ENCODE peak calls at places on chromosome X, in nine cellular contexts. One of them, this sample, is unnamed.

GRCh38 chrX:13357925-13358324 is 38.1 kb upstream of the ATXN3L start:
- DNase-seq in ELR: no peak
- DNase-seq in LHCN-M2: peak
- DNase-seq in H7: no peak
- DNase-seq in T-helper 1 cell: no peak
- DNase-seq in endothelial cell: no peak
- DNase-seq in endothelial cell of umbilical vein: peak
- DNase-seq in neural crest cell: no peak
- DNase-seq in GM13976: no peak
- DNase-seq in this sample: no peak

GRCh38 chrX:43958529-43958928 is 14.7 kb downstream of the NDP start:
- DNase-seq in ELR: peak
- DNase-seq in LHCN-M2: peak
- DNase-seq in H7: peak
- DNase-seq in T-helper 1 cell: no peak
- DNase-seq in endothelial cell: peak
- DNase-seq in endothelial cell of umbilical vein: peak
- DNase-seq in neural crest cell: peak
- DNase-seq in GM13976: peak
- DNase-seq in this sample: peak

GRCh38 chrX:21656587-21657317 is 1.4 kb downstream of the KLHL34 start:
- DNase-seq in ELR: no peak
- DNase-seq in LHCN-M2: no peak
- DNase-seq in H7: peak
- DNase-seq in T-helper 1 cell: no peak
- DNase-seq in endothelial cell: no peak
- DNase-seq in endothelial cell of umbilical vein: no peak
- DNase-seq in neural crest cell: no peak
- DNase-seq in GM13976: no peak
- DNase-seq in this sample: no peak

GRCh38 chrX:39492495-39493162 is 605.1 kb downstream of the BCOR start:
- DNase-seq in ELR: no peak
- DNase-seq in LHCN-M2: no peak
- DNase-seq in H7: no peak
- DNase-seq in T-helper 1 cell: no peak
- DNase-seq in endothelial cell: no peak
- DNase-seq in endothelial cell of umbilical vein: no peak
- DNase-seq in neural crest cell: no peak
- DNase-seq in GM13976: no peak
- DNase-seq in this sample: peak

GRCh38 chrX:19840899-19841648 is 46.3 kb downstream of the SH3KBP1 start:
- DNase-seq in ELR: no peak
- DNase-seq in LHCN-M2: no peak
- DNase-seq in H7: peak
- DNase-seq in T-helper 1 cell: peak
- DNase-seq in endothelial cell: no peak
- DNase-seq in endothelial cell of umbilical vein: no peak
- DNase-seq in neural crest cell: no peak
- DNase-seq in GM13976: no peak
- DNase-seq in this sample: peak

GRCh38 chrX:57678686-57679428 is 1.2 kb downstream of the NLRP2B start:
- DNase-seq in ELR: no peak
- DNase-seq in LHCN-M2: no peak
- DNase-seq in H7: no peak
- DNase-seq in T-helper 1 cell: no peak
- DNase-seq in endothelial cell: no peak
- DNase-seq in endothelial cell of umbilical vein: no peak
- DNase-seq in neural crest cell: no peak
- DNase-seq in GM13976: no peak
- DNase-seq in this sample: no peak

GRCh38 chrX:17441965-17442364 is 67.0 kb downstream of the NHS start:
- DNase-seq in ELR: peak
- DNase-seq in LHCN-M2: peak
- DNase-seq in H7: no peak
- DNase-seq in T-helper 1 cell: no peak
- DNase-seq in endothelial cell: no peak
- DNase-seq in endothelial cell of umbilical vein: no peak
- DNase-seq in neural crest cell: no peak
- DNase-seq in GM13976: no peak
- DNase-seq in this sample: no peak

GRCh38 chrX:146435472-146435871 is 374.1 kb upstream of the CXorf51B start:
- DNase-seq in ELR: no peak
- DNase-seq in LHCN-M2: no peak
- DNase-seq in H7: no peak
- DNase-seq in T-helper 1 cell: no peak
- DNase-seq in endothelial cell: no peak
- DNase-seq in endothelial cell of umbilical vein: no peak
- DNase-seq in neural crest cell: no peak
- DNase-seq in GM13976: no peak
- DNase-seq in this sample: no peak

GRCh38 chrX:110210417-110211139 is 107.3 kb downstream of the AMMECR1 start:
- DNase-seq in ELR: peak
- DNase-seq in LHCN-M2: peak
- DNase-seq in H7: no peak
- DNase-seq in T-helper 1 cell: no peak
- DNase-seq in endothelial cell: no peak
- DNase-seq in endothelial cell of umbilical vein: peak
- DNase-seq in neural crest cell: no peak
- DNase-seq in GM13976: no peak
- DNase-seq in this sample: no peak

GRCh38 chrX:134006484-134007161 is 21.2 kb upstream of the GPC3 start:
- DNase-seq in ELR: no peak
- DNase-seq in LHCN-M2: no peak
- DNase-seq in H7: no peak
- DNase-seq in T-helper 1 cell: no peak
- DNase-seq in endothelial cell: no peak
- DNase-seq in endothelial cell of umbilical vein: no peak
- DNase-seq in neural crest cell: no peak
- DNase-seq in GM13976: no peak
- DNase-seq in this sample: no peak

GRCh38 chrX:103953353-103953752 is 9.1 kb upstream of the TMSB15B start:
- DNase-seq in ELR: no peak
- DNase-seq in LHCN-M2: no peak
- DNase-seq in H7: no peak
- DNase-seq in T-helper 1 cell: no peak
- DNase-seq in endothelial cell: no peak
- DNase-seq in endothelial cell of umbilical vein: no peak
- DNase-seq in neural crest cell: no peak
- DNase-seq in GM13976: no peak
- DNase-seq in this sample: no peak

GRCh38 chrX:809081-809480 is 178.5 kb downstream of the SHOX start:
- DNase-seq in ELR: no peak
- DNase-seq in LHCN-M2: no peak
- DNase-seq in H7: no peak
- DNase-seq in T-helper 1 cell: no peak
- DNase-seq in endothelial cell: no peak
- DNase-seq in endothelial cell of umbilical vein: no peak
- DNase-seq in neural crest cell: no peak
- DNase-seq in GM13976: no peak
- DNase-seq in this sample: no peak

GRCh38 chrX:45172890-45173289 is 27.8 kb downstream of the DIPK2B start:
- DNase-seq in ELR: peak
- DNase-seq in LHCN-M2: peak
- DNase-seq in H7: peak
- DNase-seq in T-helper 1 cell: no peak
- DNase-seq in endothelial cell: no peak
- DNase-seq in endothelial cell of umbilical vein: no peak
- DNase-seq in neural crest cell: no peak
- DNase-seq in GM13976: no peak
- DNase-seq in this sample: no peak

GRCh38 chrX:104347860-104348259 is 93.1 kb upstream of the ESX1 start:
- DNase-seq in ELR: no peak
- DNase-seq in LHCN-M2: peak
- DNase-seq in H7: no peak
- DNase-seq in T-helper 1 cell: no peak
- DNase-seq in endothelial cell: no peak
- DNase-seq in endothelial cell of umbilical vein: no peak
- DNase-seq in neural crest cell: no peak
- DNase-seq in GM13976: no peak
- DNase-seq in this sample: no peak

GRCh38 chrX:118577041-118577440 is 81.4 kb downstream of the DOCK11 start:
- DNase-seq in ELR: no peak
- DNase-seq in LHCN-M2: no peak
- DNase-seq in H7: no peak
- DNase-seq in T-helper 1 cell: no peak
- DNase-seq in endothelial cell: no peak
- DNase-seq in endothelial cell of umbilical vein: no peak
- DNase-seq in neural crest cell: no peak
- DNase-seq in GM13976: no peak
- DNase-seq in this sample: no peak

GRCh38 chrX:115591856-115592842 is 31.2 kb downstream of the PLS3 start:
- DNase-seq in ELR: peak
- DNase-seq in LHCN-M2: no peak
- DNase-seq in H7: no peak
- DNase-seq in T-helper 1 cell: no peak
- DNase-seq in endothelial cell: no peak
- DNase-seq in endothelial cell of umbilical vein: peak
- DNase-seq in neural crest cell: no peak
- DNase-seq in GM13976: no peak
- DNase-seq in this sample: no peak

GRCh38 chrX:1591102-1591862 is at the start of gene AKAP17A:
- DNase-seq in ELR: peak
- DNase-seq in LHCN-M2: peak
- DNase-seq in H7: peak
- DNase-seq in T-helper 1 cell: peak
- DNase-seq in endothelial cell: peak
- DNase-seq in endothelial cell of umbilical vein: peak
- DNase-seq in neural crest cell: peak
- DNase-seq in GM13976: peak
- DNase-seq in this sample: peak

GRCh38 chrX:7111518-7111917 is 36.0 kb upstream of the STS start:
- DNase-seq in ELR: no peak
- DNase-seq in LHCN-M2: no peak
- DNase-seq in H7: no peak
- DNase-seq in T-helper 1 cell: no peak
- DNase-seq in endothelial cell: no peak
- DNase-seq in endothelial cell of umbilical vein: no peak
- DNase-seq in neural crest cell: no peak
- DNase-seq in GM13976: no peak
- DNase-seq in this sample: no peak

GRCh38 chrX:102723456-102723855 is 2.9 kb downstream of the GPRASP3 start:
- DNase-seq in ELR: peak
- DNase-seq in LHCN-M2: no peak
- DNase-seq in H7: no peak
- DNase-seq in T-helper 1 cell: no peak
- DNase-seq in endothelial cell: no peak
- DNase-seq in endothelial cell of umbilical vein: no peak
- DNase-seq in neural crest cell: no peak
- DNase-seq in GM13976: no peak
- DNase-seq in this sample: no peak

This sample was measured in erythroblast.